ENCODE peak calls at places on chromosomes 1 and 21, in eight cellular contexts. One of them, this sample, is unnamed.

GRCh38 chr1:118097622-118098348 is 87.2 kb downstream of the SPAG17 start:
- DNase-seq in right atrium auricular region: no peak
- DNase-seq in dorsolateral prefrontal cortex: no peak
- DNase-seq in pancreas: no peak
- DNase-seq in heart right ventricle: no peak
- DNase-seq in IMR-90: peak
- DNase-seq in AG04450: no peak
- DNase-seq in breast epithelium: no peak
- DNase-seq in this sample: no peak

GRCh38 chr21:26850116-26850643 is 5.0 kb upstream of the ADAMTS1 start:
- DNase-seq in right atrium auricular region: no peak
- DNase-seq in dorsolateral prefrontal cortex: no peak
- DNase-seq in pancreas: no peak
- DNase-seq in heart right ventricle: no peak
- DNase-seq in IMR-90: peak
- DNase-seq in AG04450: no peak
- DNase-seq in breast epithelium: no peak
- DNase-seq in this sample: no peak

GRCh38 chr1:35708179-35708891 is 10.3 kb downstream of the C1orf216 start:
- DNase-seq in right atrium auricular region: no peak
- DNase-seq in dorsolateral prefrontal cortex: peak
- DNase-seq in pancreas: no peak
- DNase-seq in heart right ventricle: no peak
- DNase-seq in IMR-90: no peak
- DNase-seq in AG04450: no peak
- DNase-seq in breast epithelium: no peak
- DNase-seq in this sample: no peak

GRCh38 chr1:227268943-227269342 is 49.3 kb downstream of the CDC42BPA start:
- DNase-seq in right atrium auricular region: no peak
- DNase-seq in dorsolateral prefrontal cortex: no peak
- DNase-seq in pancreas: no peak
- DNase-seq in heart right ventricle: no peak
- DNase-seq in IMR-90: no peak
- DNase-seq in AG04450: no peak
- DNase-seq in breast epithelium: no peak
- DNase-seq in this sample: no peak

GRCh38 chr1:117167402-117167801 is 43.3 kb downstream of the VTCN1 start:
- DNase-seq in right atrium auricular region: no peak
- DNase-seq in dorsolateral prefrontal cortex: no peak
- DNase-seq in pancreas: no peak
- DNase-seq in heart right ventricle: no peak
- DNase-seq in IMR-90: no peak
- DNase-seq in AG04450: no peak
- DNase-seq in breast epithelium: no peak
- DNase-seq in this sample: no peak

GRCh38 chr1:40409467-40409866 is 35.9 kb downstream of the SMAP2 start:
- DNase-seq in right atrium auricular region: no peak
- DNase-seq in dorsolateral prefrontal cortex: no peak
- DNase-seq in pancreas: no peak
- DNase-seq in heart right ventricle: no peak
- DNase-seq in IMR-90: no peak
- DNase-seq in AG04450: no peak
- DNase-seq in breast epithelium: no peak
- DNase-seq in this sample: no peak

GRCh38 chr1:7620196-7620595 is 150.9 kb upstream of the VAMP3 start:
- DNase-seq in right atrium auricular region: no peak
- DNase-seq in dorsolateral prefrontal cortex: no peak
- DNase-seq in pancreas: no peak
- DNase-seq in heart right ventricle: no peak
- DNase-seq in IMR-90: no peak
- DNase-seq in AG04450: no peak
- DNase-seq in breast epithelium: no peak
- DNase-seq in this sample: no peak

GRCh38 chr1:34415140-34415539 is 238.4 kb downstream of the C1orf94 start:
- DNase-seq in right atrium auricular region: no peak
- DNase-seq in dorsolateral prefrontal cortex: no peak
- DNase-seq in pancreas: no peak
- DNase-seq in heart right ventricle: no peak
- DNase-seq in IMR-90: no peak
- DNase-seq in AG04450: no peak
- DNase-seq in breast epithelium: no peak
- DNase-seq in this sample: no peak

GRCh38 chr1:94920061-94920460 is 6.8 kb downstream of the CNN3 start:
- DNase-seq in right atrium auricular region: no peak
- DNase-seq in dorsolateral prefrontal cortex: no peak
- DNase-seq in pancreas: no peak
- DNase-seq in heart right ventricle: no peak
- DNase-seq in IMR-90: no peak
- DNase-seq in AG04450: no peak
- DNase-seq in breast epithelium: no peak
- DNase-seq in this sample: no peak
- TF ChIP-seq CTCF in right atrium auricular region: no peak
- TF ChIP-seq CTCF in dorsolateral prefrontal cortex: no peak
- TF ChIP-seq CTCF in pancreas: no peak
- TF ChIP-seq CTCF in heart right ventricle: no peak
- TF ChIP-seq CTCF in IMR-90: no peak
- TF ChIP-seq CTCF in AG04450: no peak
- TF ChIP-seq CTCF in breast epithelium: no peak
- TF ChIP-seq CTCF in this sample: no peak

DNA sequence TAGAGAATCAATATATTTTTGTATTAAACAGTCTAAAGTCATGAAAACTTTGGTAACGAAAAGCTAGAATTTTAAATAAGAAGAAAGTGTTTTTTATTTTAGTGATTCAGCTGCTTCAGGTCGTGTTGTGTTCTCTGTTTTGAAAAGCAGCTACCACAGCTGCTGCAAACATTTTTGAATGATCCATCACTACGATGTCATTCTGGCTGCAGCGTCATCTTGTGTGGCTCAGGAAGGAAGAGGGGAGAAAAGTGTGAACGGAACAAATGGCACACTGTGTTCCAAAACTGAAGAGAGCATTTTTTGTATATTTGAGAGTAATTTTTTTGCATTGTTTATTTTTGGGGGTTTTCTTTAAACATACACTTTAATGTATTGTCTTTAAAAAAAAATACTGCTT is 323.0 kb upstream of the ADGRL2 start:
- DNase-seq in right atrium auricular region: no peak
- DNase-seq in dorsolateral prefrontal cortex: no peak
- DNase-seq in pancreas: no peak
- DNase-seq in heart right ventricle: no peak
- DNase-seq in IMR-90: peak
- DNase-seq in AG04450: no peak
- DNase-seq in breast epithelium: no peak
- DNase-seq in this sample: no peak
- H3K4me3 ChIP-seq in right atrium auricular region: peak
- H3K4me3 ChIP-seq in dorsolateral prefrontal cortex: no peak
- H3K4me3 ChIP-seq in pancreas: no peak
- H3K4me3 ChIP-seq in heart right ventricle: peak
- H3K4me3 ChIP-seq in IMR-90: no peak
- H3K4me3 ChIP-seq in AG04450: no peak
- H3K4me3 ChIP-seq in breast epithelium: no peak
- H3K4me3 ChIP-seq in this sample: no peak

GRCh38 chr1:186683637-186684410 is 3.6 kb upstream of the PTGS2 start:
- DNase-seq in right atrium auricular region: no peak
- DNase-seq in dorsolateral prefrontal cortex: no peak
- DNase-seq in pancreas: no peak
- DNase-seq in heart right ventricle: no peak
- DNase-seq in IMR-90: no peak
- DNase-seq in AG04450: no peak
- DNase-seq in breast epithelium: no peak
- DNase-seq in this sample: no peak

GRCh38 chr1:186681136-186681535 is 913 bp upstream of the PTGS2 start:
- DNase-seq in right atrium auricular region: no peak
- DNase-seq in dorsolateral prefrontal cortex: no peak
- DNase-seq in pancreas: no peak
- DNase-seq in heart right ventricle: no peak
- DNase-seq in IMR-90: peak
- DNase-seq in AG04450: no peak
- DNase-seq in breast epithelium: no peak
- DNase-seq in this sample: no peak

GRCh38 chr1:186682721-186683120 is 2.5 kb upstream of the PTGS2 start:
- DNase-seq in right atrium auricular region: no peak
- DNase-seq in dorsolateral prefrontal cortex: no peak
- DNase-seq in pancreas: no peak
- DNase-seq in heart right ventricle: no peak
- DNase-seq in IMR-90: peak
- DNase-seq in AG04450: no peak
- DNase-seq in breast epithelium: no peak
- DNase-seq in this sample: no peak

GRCh38 chr1:186681806-186682205 is 1.6 kb upstream of the PTGS2 start:
- DNase-seq in right atrium auricular region: no peak
- DNase-seq in dorsolateral prefrontal cortex: no peak
- DNase-seq in pancreas: no peak
- DNase-seq in heart right ventricle: no peak
- DNase-seq in IMR-90: peak
- DNase-seq in AG04450: no peak
- DNase-seq in breast epithelium: no peak
- DNase-seq in this sample: no peak

GRCh38 chr1:186680031-186681012 is at the start of gene PTGS2:
- DNase-seq in right atrium auricular region: peak
- DNase-seq in dorsolateral prefrontal cortex: peak
- DNase-seq in pancreas: peak
- DNase-seq in heart right ventricle: peak
- DNase-seq in IMR-90: peak
- DNase-seq in AG04450: peak
- DNase-seq in breast epithelium: peak
- DNase-seq in this sample: peak
- TF ChIP-seq CTCF in right atrium auricular region: peak
- TF ChIP-seq CTCF in dorsolateral prefrontal cortex: peak
- TF ChIP-seq CTCF in pancreas: no peak
- TF ChIP-seq CTCF in heart right ventricle: peak
- TF ChIP-seq CTCF in IMR-90: peak
- TF ChIP-seq CTCF in AG04450: peak
- TF ChIP-seq CTCF in breast epithelium: no peak
- TF ChIP-seq CTCF in this sample: peak

DNA sequence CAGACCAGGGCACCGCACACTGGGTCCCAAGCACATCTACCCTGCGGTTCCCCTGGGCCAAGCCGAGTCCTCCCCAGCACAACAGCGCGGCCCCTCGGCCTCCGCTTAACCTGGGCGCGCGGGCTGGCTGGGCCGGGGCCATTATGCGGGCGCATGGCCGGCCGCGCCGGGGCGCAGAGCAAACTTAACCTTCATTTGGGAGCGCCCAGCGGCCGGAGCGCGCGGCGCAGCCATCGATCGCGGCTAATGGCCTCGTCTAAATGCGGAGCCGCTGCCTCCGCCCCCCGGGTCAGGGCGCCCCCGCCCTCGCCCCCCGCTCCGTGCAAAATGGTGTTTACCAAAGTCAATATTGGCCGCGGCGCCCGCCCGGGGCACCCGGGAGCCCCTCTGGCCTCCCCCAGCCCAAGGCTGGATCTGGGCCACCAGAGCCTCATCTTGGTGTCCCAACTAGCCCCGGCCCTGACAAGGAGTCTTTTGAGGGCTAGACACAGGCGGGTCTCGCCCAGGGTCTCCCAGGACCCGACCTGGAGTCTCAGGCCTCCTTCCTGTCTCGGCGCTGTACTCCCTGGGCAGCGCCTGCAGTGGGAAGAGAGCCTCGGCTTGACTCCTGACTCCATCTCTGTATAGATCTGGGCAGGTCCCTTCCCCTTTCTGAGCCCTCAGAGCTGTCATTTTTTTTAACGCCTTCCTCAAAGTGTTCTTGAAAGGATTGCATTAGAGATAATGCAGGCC is 272.0 kb downstream of the TRABD2B start:
- DNase-seq in right atrium auricular region: no peak
- DNase-seq in dorsolateral prefrontal cortex: no peak
- DNase-seq in pancreas: no peak
- DNase-seq in heart right ventricle: no peak
- DNase-seq in IMR-90: no peak
- DNase-seq in AG04450: no peak
- DNase-seq in breast epithelium: no peak
- DNase-seq in this sample: no peak
- H3K4me3 ChIP-seq in right atrium auricular region: peak
- H3K4me3 ChIP-seq in dorsolateral prefrontal cortex: no peak
- H3K4me3 ChIP-seq in pancreas: peak
- H3K4me3 ChIP-seq in heart right ventricle: no peak
- H3K4me3 ChIP-seq in IMR-90: no peak
- H3K4me3 ChIP-seq in AG04450: no peak
- H3K4me3 ChIP-seq in breast epithelium: no peak
- H3K4me3 ChIP-seq in this sample: no peak

GRCh38 chr1:108201682-108202081 is 1.5 kb upstream of the SLC25A24 start:
- DNase-seq in right atrium auricular region: no peak
- DNase-seq in dorsolateral prefrontal cortex: no peak
- DNase-seq in pancreas: no peak
- DNase-seq in heart right ventricle: no peak
- DNase-seq in IMR-90: no peak
- DNase-seq in AG04450: no peak
- DNase-seq in breast epithelium: no peak
- DNase-seq in this sample: no peak

GRCh38 chr1:108199231-108199657 is 899 bp downstream of the SLC25A24 start:
- DNase-seq in right atrium auricular region: no peak
- DNase-seq in dorsolateral prefrontal cortex: no peak
- DNase-seq in pancreas: no peak
- DNase-seq in heart right ventricle: peak
- DNase-seq in IMR-90: peak
- DNase-seq in AG04450: no peak
- DNase-seq in breast epithelium: no peak
- DNase-seq in this sample: peak

GRCh38 chr1:108199781-108200626 is at the start of gene SLC25A24:
- DNase-seq in right atrium auricular region: peak
- DNase-seq in dorsolateral prefrontal cortex: peak
- DNase-seq in pancreas: peak
- DNase-seq in heart right ventricle: peak
- DNase-seq in IMR-90: peak
- DNase-seq in AG04450: peak
- DNase-seq in breast epithelium: peak
- DNase-seq in this sample: peak

DNA sequence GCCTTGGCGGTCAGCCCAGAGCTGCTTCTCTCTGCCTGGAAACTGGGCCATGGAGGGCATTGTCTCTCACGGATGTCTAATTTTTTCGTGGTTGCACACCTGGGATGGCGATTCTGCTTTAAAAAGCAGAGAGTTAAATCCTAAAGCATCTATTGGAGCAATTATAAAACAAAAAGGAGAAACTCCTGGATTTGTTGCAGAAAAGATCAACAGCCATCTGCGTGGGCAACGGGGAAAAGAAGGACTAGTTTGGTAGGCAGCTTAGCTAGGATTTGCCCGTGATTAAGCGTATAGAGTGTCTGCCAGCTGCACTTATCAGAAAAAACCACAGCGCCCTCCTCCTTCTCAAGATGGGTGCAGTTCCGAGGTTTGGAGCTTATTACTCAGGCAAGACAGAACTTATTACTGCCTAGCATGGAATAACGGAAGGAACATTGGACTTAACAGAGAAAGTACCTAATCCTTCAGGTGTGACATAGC is 524 bp upstream of the SLC25A24 start:
- DNase-seq in right atrium auricular region: no peak
- DNase-seq in dorsolateral prefrontal cortex: peak
- DNase-seq in pancreas: peak
- DNase-seq in heart right ventricle: peak
- DNase-seq in IMR-90: peak
- DNase-seq in AG04450: peak
- DNase-seq in breast epithelium: no peak
- DNase-seq in this sample: peak
- TF ChIP-seq CTCF in right atrium auricular region: peak
- TF ChIP-seq CTCF in dorsolateral prefrontal cortex: peak
- TF ChIP-seq CTCF in pancreas: no peak
- TF ChIP-seq CTCF in heart right ventricle: peak
- TF ChIP-seq CTCF in IMR-90: peak
- TF ChIP-seq CTCF in AG04450: peak
- TF ChIP-seq CTCF in breast epithelium: no peak
- TF ChIP-seq CTCF in this sample: peak

This sample was measured in kidney epithelial cell.